ENCODE peak calls at places on chromosomes 5 and 9, in five cellular contexts. F is heart left ventricle, U is pancreas, M is stomach, L is upper lobe of left lung. P is an unnamed sample.

GRCh38 chr9:87970602-87971001 is 3.7 kb downstream of the CDK20 start:
- DNase-seq in F (no peak), U (no peak), M (no peak), L (no peak), P (no peak)

GRCh38 chr5:77781076-77781475 is 4.9 kb upstream of the TBCA start:
- DNase-seq in F (no peak), U (no peak), M (no peak), L (no peak), P (no peak)

GRCh38 chr9:123373447-123373923 is 17.5 kb downstream of the CRB2 start:
- DNase-seq in F (no peak), U (no peak), M (no peak), L (peak), P (no peak)

GRCh38 chr5:181108578-181109165 is 22.3 kb downstream of the OR2V1 start:
- DNase-seq in F (no peak), U (no peak), M (no peak), L (no peak), P (no peak)

GRCh38 chr5:179805070-179805528 is 1.6 kb downstream of the MGAT4B start:
- DNase-seq in F (peak), U (peak), M (peak), L (no peak), P (no peak)

GRCh38 chr9:20640331-20641187 is 18.3 kb upstream of the MLLT3 start:
- DNase-seq in F (peak), U (peak), M (peak), L (no peak), P (no peak)

GRCh38 chr9:121748080-121748479 is 96.6 kb downstream of the DAB2IP start:
- DNase-seq in F (no peak), U (no peak), M (no peak), L (no peak), P (no peak)

GRCh38 chr9:87342743-87343142 is 154.9 kb upstream of the DAPK1 start:
- DNase-seq in F (peak), U (no peak), M (no peak), L (peak), P (peak)

GRCh38 chr9:105415344-105415980 is 32.4 kb upstream of the FSD1L start:
- DNase-seq in F (peak), U (peak), M (peak), L (no peak), P (peak)

GRCh38 chr9:21119093-21119770 is 22.4 kb downstream of the IFNW1 start:
- DNase-seq in F (no peak), U (no peak), M (no peak), L (no peak), P (no peak)

GRCh38 chr5:149605998-149606721 is 24.9 kb downstream of the ARHGEF37 start:
- DNase-seq in F (peak), U (no peak), M (peak), L (no peak), P (peak)

GRCh38 chr5:135832941-135833340 is 1.5 kb upstream of the SLC25A48 start:
- DNase-seq in F (no peak), U (no peak), M (no peak), L (no peak), P (no peak)

GRCh38 chr9:35658894-35659220 is 765 bp downstream of the CCDC107 start:
- DNase-seq in F (peak), U (peak), M (no peak), L (no peak), P (peak)

GRCh38 chr9:35158501-35159280 is 3.1 kb upstream of the UNC13B start:
- DNase-seq in F (no peak), U (no peak), M (no peak), L (no peak), P (no peak)

GRCh38 chr5:116756531-116756930 is 181.9 kb upstream of the SEMA6A start:
- DNase-seq in F (no peak), U (no peak), M (no peak), L (no peak), P (no peak)

GRCh38 chr5:65102501-65102825 is 333.7 kb downstream of the CWC27 start:
- DNase-seq in F (no peak), U (no peak), M (no peak), L (no peak), P (no peak)

GRCh38 chr5:72066658-72067057 is 40.6 kb upstream of the MAP1B start:
- DNase-seq in F (no peak), U (no peak), M (no peak), L (no peak), P (no peak)

GRCh38 chr5:173714551-173715428 is 98.3 kb upstream of the BOD1 start:
- DNase-seq in F (no peak), U (no peak), M (no peak), L (no peak), P (no peak)

GRCh38 chr5:61298580-61298979 is 33.5 kb upstream of the ZSWIM6 start:
- DNase-seq in F (no peak), U (peak), M (peak), L (no peak), P (no peak)

GRCh38 chr5:64594601-64595518 is 89.0 kb downstream of the RGS7BP start:
- DNase-seq in F (no peak), U (no peak), M (no peak), L (no peak), P (no peak)

GRCh38 chr5:137286025-137286610 is 213.0 kb downstream of the SPOCK1 start:
- DNase-seq in F (no peak), U (no peak), M (no peak), L (no peak), P (no peak)

GRCh38 chr5:155631116-155631515 is 617.6 kb downstream of the KIF4B start:
- DNase-seq in F (no peak), U (no peak), M (no peak), L (no peak), P (no peak)

DNA sequence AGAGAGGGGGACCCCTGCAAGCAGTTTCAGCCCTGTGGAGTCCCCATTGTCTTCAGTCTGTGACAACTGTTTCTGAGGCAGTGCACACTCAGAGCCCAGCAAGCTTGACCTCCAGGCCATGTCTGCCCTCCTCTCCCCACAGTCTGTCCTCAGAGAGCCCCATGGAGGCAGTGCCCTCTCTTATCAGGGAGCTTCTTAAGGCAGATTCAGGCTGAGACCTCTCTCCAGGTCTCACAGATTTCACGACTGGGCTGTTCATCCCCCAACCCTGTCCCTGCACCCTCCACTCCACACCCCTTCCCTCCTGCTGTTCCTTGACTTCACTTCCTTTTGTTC is 218.5 kb downstream of the MED10 start:
- DNase-seq in F (no peak), U (no peak), M (no peak), L (no peak), P (no peak)
- H3K27ac ChIP-seq in F (no peak), U (no peak), M (no peak), L (no peak), P (no peak)

DNA sequence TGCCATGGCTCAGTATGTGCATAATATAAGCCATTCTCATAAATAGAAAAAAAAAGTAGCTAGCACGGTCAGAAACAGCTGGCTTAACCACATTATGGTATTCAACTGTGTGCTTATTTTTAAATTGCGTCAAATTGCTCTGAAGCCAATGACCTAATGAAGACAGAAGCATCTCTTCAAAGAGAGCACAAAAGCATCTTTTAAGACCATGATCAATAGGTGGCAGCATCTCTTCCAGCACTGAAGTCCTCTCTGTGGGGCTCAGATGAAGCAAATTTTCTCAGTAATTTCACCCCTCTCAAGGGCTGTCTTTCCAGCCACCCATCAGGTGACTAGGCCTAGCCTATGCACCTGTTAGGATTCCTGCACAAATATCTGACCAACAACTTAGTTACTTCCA is 251.4 kb downstream of the GLIS3 start:
- DNase-seq in F (no peak), U (no peak), M (no peak), L (no peak), P (no peak)
- TF ChIP-seq CTCF in F (peak), U (no peak), M (no peak), L (peak), P (no peak)

DNA sequence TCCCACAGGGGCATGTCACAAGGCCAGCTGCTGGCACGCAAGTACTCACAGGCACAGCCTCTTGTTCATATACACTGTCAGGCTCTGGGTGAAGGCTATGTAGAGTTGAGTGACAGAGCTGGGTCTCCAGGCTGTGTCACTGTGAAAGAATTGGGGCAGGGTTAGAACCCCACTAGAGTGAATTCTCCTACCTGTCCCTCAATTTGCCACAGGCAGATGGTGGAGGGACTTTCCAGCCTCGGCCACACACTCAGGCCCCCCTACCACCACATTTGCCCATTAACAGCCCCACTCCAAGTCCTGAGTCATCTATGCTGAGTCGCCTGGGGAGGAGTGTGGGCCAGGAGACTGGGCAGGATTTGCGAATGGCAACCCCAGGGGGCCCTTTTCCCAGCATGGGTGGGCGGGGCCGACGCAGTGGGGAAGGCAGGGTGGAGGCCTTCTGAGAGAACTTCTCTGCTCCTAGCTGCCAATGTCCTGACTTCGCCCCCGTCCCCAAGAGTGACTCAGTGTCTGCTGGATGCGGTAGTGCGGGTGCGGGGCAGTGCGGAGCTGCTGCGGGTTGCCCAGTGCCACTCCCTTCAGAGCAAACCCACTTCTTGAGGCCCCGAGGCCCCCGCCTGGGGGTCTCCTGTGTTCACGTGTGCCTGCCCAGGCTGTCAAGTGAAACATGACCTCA is 50.3 kb upstream of the PSD2 start:
- DNase-seq in F (peak), U (no peak), M (no peak), L (peak), P (peak)
- H3K27ac ChIP-seq in F (no peak), U (no peak), M (peak), L (no peak), P (peak)

GRCh38 chr5:86757824-86758223 is 140.1 kb downstream of the COX7C start:
- DNase-seq in F (no peak), U (no peak), M (no peak), L (no peak), P (no peak)
- TF ChIP-seq CTCF in F (no peak), U (no peak), M (no peak), L (no peak), P (no peak)

P was measured in tibial artery.